ENCODE peak calls at places on chromosome 5, in seven cellular contexts. Q is GM23338, L is endothelial cell of umbilical vein, S is HCT116, W is GM12878, Y is K562, R is HepG2. T is an unnamed sample. For H3K36me3, the result is how much of the 10 kb centered on the place peaks cover.

GRCh38 chr5:68711311-68712200 is 382.3 kb upstream of the SLC30A5 start:
- DNase-seq in S (no peak), Y (no peak), L (no peak), Q (no peak), W (peak), R (no peak), T (no peak)

GRCh38 chr5:6766558-6767191 is 53.4 kb downstream of the TENT4A start:
- DNase-seq in Y (no peak), W (no peak), Q (no peak), L (peak), R (no peak), S (peak), T (no peak)

GRCh38 chr5:177412603-177413233 is 3.4 kb upstream of the F12 start:
- DNase-seq in Y (no peak), Q (no peak), L (no peak), W (peak), S (no peak), R (no peak), T (no peak)

GRCh38 chr5:43889238-43889637 is 286.3 kb downstream of the NNT start:
- DNase-seq in Y (no peak), Q (no peak), S (no peak), W (no peak), R (no peak), L (no peak), T (no peak)

GRCh38 chr5:113985505-113985904 is 376.4 kb upstream of the KCNN2 start:
- DNase-seq in R (no peak), Q (no peak), W (no peak), S (no peak), L (no peak), Y (no peak), T (no peak)

GRCh38 chr5:173735691-173736090 is 119.2 kb upstream of the BOD1 start:
- DNase-seq in S (no peak), R (no peak), Q (no peak), L (no peak), W (no peak), Y (no peak), T (no peak)

GRCh38 chr5:145246961-145247744 is 588.0 kb downstream of the PRELID2 start:
- DNase-seq in S (no peak), Y (no peak), W (no peak), L (no peak), R (no peak), Q (no peak), T (no peak)

GRCh38 chr5:110043025-110043424 is 353.3 kb downstream of the MAN2A1 start:
- DNase-seq in W (no peak), L (no peak), Q (no peak), Y (no peak), R (no peak), S (no peak), T (no peak)

GRCh38 chr5:5558102-5558501 is 135.6 kb downstream of the ICE1 start:
- DNase-seq in L (no peak), R (no peak), W (no peak), Y (no peak), Q (no peak), S (no peak), T (no peak)

GRCh38 chr5:54844905-54845566 is 140.4 kb downstream of the ESM1 start:
- DNase-seq in R (peak), L (peak), Q (peak), S (peak), Y (no peak), W (peak), T (peak)

GRCh38 chr5:64506567-64507321 is 929 bp downstream of the RGS7BP start:
- DNase-seq in W (no peak), Q (peak), R (no peak), S (no peak), L (no peak), Y (no peak), T (no peak)

GRCh38 chr5:109253262-109253661 is 156.5 kb downstream of the PJA2 start:
- DNase-seq in R (no peak), Q (no peak), S (no peak), W (no peak), L (no peak), Y (no peak), T (no peak)

GRCh38 chr5:129094924-129095797 is 612 bp downstream of the ISOC1 start:
- DNase-seq in R (peak), W (peak), L (peak), S (no peak), Y (peak), Q (peak), T (no peak)

GRCh38 chr5:10555134-10555733 is 8.6 kb upstream of the ANKRD33B start:
- DNase-seq in Q (no peak), S (no peak), R (no peak), W (no peak), L (peak), Y (no peak), T (peak)

GRCh38 chr5:59367791-59368394 is 525.6 kb downstream of the PDE4D start:
- DNase-seq in L (peak), Q (peak), W (no peak), R (peak), S (peak), Y (no peak), T (peak)

GRCh38 chr5:90399251-90399650 is 10.3 kb downstream of the CETN3 start:
- DNase-seq in W (no peak), L (no peak), S (no peak), Q (no peak), R (no peak), Y (no peak), T (no peak)

GRCh38 chr5:34598177-34598794 is 57.8 kb upstream of the RAI14 start:
- DNase-seq in S (peak), Q (no peak), L (peak), R (no peak), Y (no peak), W (no peak), T (no peak)

GRCh38 chr5:139700711-139701693 is 52.9 kb downstream of the CXXC5 start:
- DNase-seq in Q (peak), Y (peak), L (no peak), W (no peak), S (no peak), R (peak), T (no peak)

GRCh38 chr5:169695025-169695625 is 58.0 kb downstream of the DOCK2 start:
- DNase-seq in R (no peak), L (no peak), S (no peak), Q (no peak), Y (no peak), W (no peak), T (no peak)

GRCh38 chr5:8683528-8683927 is 814.6 kb downstream of the MTRR start:
- DNase-seq in Q (no peak), Y (no peak), L (no peak), S (no peak), R (no peak), W (no peak), T (no peak)

GRCh38 chr5:73388371-73388684 is 60.2 kb downstream of the FOXD1 start:
- DNase-seq in W (no peak), S (no peak), L (no peak), Y (no peak), Q (no peak), R (no peak), T (no peak)

GRCh38 chr5:154321546-154321945 is 124.3 kb upstream of the SAP30L start:
- DNase-seq in Y (no peak), S (no peak), W (no peak), R (no peak), Q (no peak), L (no peak), T (no peak)

GRCh38 chr5:1568201-1568979 is 44.6 kb upstream of the LPCAT1 start:
- DNase-seq in W (no peak), R (peak), Y (no peak), L (peak), S (no peak), Q (no peak), T (no peak)

GRCh38 chr5:125410501-125411162 is 664.2 kb upstream of the ZNF608 start:
- DNase-seq in R (no peak), S (no peak), L (peak), Q (no peak), W (no peak), Y (no peak), T (no peak)

GRCh38 chr5:169411789-169412425 is 111.0 kb upstream of the SLIT3 start:
- DNase-seq in Q (no peak), S (no peak), R (no peak), Y (no peak), W (no peak), L (no peak), T (no peak)

GRCh38 chr5:138336952-138337684 is 948 bp upstream of the FAM53C start:
- DNase-seq in S (peak), Q (peak), W (no peak), L (no peak), R (no peak), Y (peak), T (no peak)

GRCh38 chr5:111697881-111698757 is 58.9 kb downstream of the NREP start:
- DNase-seq in R (no peak), W (no peak), Y (no peak), L (peak), Q (peak), S (no peak), T (no peak)

GRCh38 chr5:167489202-167489601 is 802.2 kb upstream of the WWC1 start:
- DNase-seq in Q (no peak), W (no peak), S (no peak), Y (no peak), L (no peak), R (no peak), T (no peak)

GRCh38 chr5:36346891-36347290 is 45.2 kb upstream of the RANBP3L start:
- DNase-seq in W (no peak), S (no peak), R (no peak), L (no peak), Y (no peak), Q (no peak), T (no peak)

GRCh38 chr5:6496207-6496584 is 47.5 kb downstream of the UBE2QL1 start:
- DNase-seq in W (peak), L (no peak), S (no peak), R (no peak), Y (no peak), Q (no peak), T (no peak)

GRCh38 chr5:173864126-173865075 is 23.7 kb upstream of the CPEB4 start:
- DNase-seq in W (no peak), Q (no peak), R (peak), S (no peak), L (no peak), Y (no peak), T (no peak)

GRCh38 chr5:81006955-81007636 is 46.9 kb downstream of the RASGRF2 start:
- DNase-seq in Y (no peak), W (no peak), S (no peak), R (no peak), L (no peak), Q (no peak), T (no peak)

GRCh38 chr5:140025736-140026135 is 17.4 kb downstream of the NRG2 start:
- DNase-seq in Y (no peak), L (no peak), S (no peak), R (no peak), W (no peak), Q (no peak), T (no peak)

GRCh38 chr5:170069512-170069911 is 36.2 kb upstream of the FOXI1 start:
- DNase-seq in R (no peak), W (no peak), Q (no peak), S (no peak), L (no peak), Y (no peak), T (no peak)

GRCh38 chr5:76766746-76767145 is 50.8 kb downstream of the F2R start:
- DNase-seq in R (no peak), Y (no peak), S (peak), W (no peak), Q (no peak), L (peak), T (no peak)

DNA sequence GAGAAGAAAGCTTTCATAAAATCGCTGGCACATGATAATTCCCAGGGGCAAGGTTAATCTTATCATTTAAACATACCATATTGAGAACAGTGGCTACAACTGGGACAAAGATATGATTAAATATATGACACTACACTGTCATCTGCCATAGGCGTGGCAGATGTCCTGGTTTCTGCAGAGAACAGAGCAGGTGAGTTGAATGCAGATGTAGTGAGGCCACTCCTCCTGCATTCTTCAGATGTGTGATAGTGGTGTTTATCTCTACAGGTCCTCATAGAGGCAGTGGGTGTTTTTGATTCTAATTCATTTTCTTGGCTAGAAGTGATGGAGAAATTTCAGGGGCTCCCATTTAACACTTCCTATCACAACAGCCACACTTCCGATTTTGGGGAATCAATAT is 237.0 kb upstream of the CDH9 start:
- DNase-seq in L (no peak), Y (no peak), W (no peak), Q (peak), R (no peak), S (no peak), T (no peak)
- TF ChIP-seq POLR2AphosphoS5 in L (no peak), Y (no peak), W (no peak), Q (no peak), R (no peak), S (no peak), T (no peak)

DNA sequence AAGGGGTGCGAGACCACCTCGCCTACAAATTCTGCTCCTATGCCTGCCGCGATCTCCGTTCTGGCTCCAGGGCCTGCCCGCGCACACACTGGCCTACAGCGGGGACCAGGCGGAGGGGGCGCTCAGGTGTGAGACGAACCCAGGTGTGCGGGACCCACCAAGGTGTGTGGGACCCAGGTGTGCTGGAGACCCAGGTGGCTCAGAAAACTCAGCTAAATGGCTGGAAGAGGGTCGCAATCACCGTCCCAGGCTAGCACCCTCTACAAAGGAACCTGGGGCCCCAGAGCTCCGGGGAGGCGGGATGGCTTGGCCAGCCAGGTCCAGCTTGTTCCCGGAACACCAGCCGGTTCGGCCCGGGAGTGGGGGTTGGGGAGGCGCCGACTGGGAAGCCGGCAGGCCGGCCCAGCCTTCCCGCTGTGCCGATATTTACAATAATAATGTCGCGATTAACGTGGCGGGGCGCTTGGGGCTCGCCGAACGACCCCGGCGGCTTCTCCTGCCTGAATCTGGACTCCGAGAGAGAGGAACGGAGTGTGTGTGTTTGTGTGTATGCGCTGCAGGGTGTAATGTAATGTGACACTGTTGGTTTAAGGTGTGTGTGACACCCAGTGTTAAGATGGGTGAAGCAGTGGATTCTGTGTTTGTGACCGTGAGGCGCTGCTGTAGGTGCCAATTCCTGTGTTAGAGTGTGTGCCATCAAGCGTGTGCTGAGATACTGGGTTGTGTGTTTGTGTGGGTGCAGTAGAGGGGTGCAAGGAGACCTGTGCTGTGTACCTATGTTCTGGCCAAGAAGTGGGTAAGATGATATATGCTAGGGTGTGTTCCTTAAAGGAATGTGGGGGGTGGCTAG is 1.4 kb downstream of the PCDH1 start:
- DNase-seq in Y (no peak), S (no peak), R (no peak), Q (peak), L (peak), W (no peak), T (no peak)
- TF ChIP-seq EZH2 in Y (peak), S (no peak), R (no peak), Q (no peak), L (no peak), W (peak), T (peak)

DNA sequence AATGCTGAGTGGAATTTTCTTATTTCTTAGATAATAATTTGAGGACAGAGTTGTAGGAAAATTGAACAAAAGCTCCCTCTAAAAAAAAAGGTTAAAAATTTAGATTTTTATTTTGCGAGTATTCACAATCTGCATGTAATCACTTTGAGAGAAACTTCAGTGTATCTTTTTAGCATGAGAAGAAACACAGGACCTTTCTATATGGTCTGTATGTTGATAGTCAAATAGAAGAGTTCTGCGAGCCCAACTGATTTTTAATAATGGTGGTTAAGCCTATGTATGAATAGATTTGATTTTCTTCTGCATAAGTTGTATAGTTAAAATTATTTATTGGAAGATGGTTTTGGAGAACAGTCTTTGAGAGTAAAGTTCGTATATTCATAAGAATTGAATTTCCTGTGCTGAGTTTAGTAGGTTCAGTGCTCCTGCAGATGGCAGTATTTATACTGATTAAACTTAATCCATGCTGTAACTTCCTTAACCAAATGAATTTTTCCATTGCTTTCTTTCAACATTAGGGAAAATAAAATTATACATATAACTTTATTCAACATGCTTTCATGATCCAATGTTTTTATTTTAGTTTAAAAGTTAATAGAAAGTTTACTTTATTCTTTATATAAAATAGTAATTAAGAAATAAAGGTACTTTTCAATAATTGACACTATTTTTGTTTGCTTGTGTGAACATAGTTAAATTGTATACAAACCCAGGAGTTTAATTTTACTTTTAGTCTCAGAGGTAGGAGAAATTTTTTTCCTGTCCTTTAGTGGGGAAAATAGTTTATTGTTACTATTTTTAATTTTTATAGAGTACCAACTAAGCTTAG is 19.6 kb downstream of the TCERG1 start:
- DNase-seq in R (no peak), Q (peak), S (no peak), W (no peak), L (peak), Y (no peak), T (no peak)
- H3K36me3 ChIP-seq in R (half or more), Q (half or more), S (half or more), W (under half), L (under half), Y (half or more), T (half or more)

DNA sequence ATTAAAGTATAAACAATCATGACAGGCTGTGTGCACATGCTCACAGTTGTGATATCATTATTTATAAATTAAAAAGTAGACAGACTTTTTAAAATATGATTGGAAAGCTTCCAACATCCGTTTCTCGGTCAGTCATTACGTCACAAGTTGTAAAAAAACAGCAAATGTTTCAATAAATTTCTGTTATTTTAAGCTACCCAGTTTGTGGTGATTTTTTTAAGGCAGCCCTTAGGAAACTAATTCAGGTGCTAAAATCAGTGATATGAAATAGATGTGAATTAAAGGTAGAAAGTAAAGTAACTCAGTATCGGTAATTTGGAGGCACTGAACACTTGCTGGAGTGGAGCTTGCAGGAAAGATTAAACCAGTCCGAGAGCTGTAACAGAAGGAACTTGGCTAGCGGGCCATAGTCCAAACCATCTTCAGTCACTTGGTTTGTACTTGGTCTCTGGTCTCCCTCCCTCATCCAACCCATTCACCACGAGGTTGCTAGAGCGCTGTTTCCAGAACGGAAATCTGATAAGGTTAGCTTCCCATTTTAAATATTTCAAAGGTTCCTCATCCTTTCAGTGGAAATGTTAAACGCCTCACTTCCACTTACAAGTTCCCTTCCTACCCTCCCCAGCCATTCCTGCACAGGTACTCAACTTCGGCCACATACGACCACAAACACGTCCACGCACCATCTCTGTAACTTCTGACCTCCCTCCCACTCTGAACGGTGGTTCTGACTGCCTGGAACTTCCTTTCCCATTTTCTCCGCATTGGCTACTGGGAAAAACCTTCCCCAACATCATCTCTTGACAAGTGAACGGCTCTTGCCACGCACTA is 929 bp downstream of the CCNH start:
- DNase-seq in W (no peak), L (peak), S (peak), Y (peak), R (peak), Q (peak), T (no peak)
- TF ChIP-seq POLR2AphosphoS5 in W (no peak), L (peak), S (no peak), Y (no peak), R (no peak), Q (no peak), T (no peak)

GRCh38 chr5:56612353-56612752 is 203.0 kb upstream of the MAP3K1 start:
- DNase-seq in S (no peak), L (no peak), Q (no peak), R (no peak), W (no peak), Y (no peak), T (no peak)

GRCh38 chr5:56617998-56618397 is 197.4 kb upstream of the MAP3K1 start:
- DNase-seq in S (no peak), Y (no peak), Q (no peak), L (no peak), R (no peak), W (no peak), T (no peak)

GRCh38 chr5:56612759-56613158 is 202.6 kb upstream of the MAP3K1 start:
- DNase-seq in S (no peak), R (no peak), Y (no peak), Q (no peak), W (no peak), L (no peak), T (no peak)

GRCh38 chr5:56615750-56616149 is 199.6 kb upstream of the MAP3K1 start:
- DNase-seq in L (peak), Q (no peak), R (no peak), S (no peak), W (no peak), Y (no peak), T (no peak)

GRCh38 chr5:56616454-56617160 is 198.7 kb upstream of the MAP3K1 start:
- DNase-seq in W (no peak), S (no peak), Q (no peak), L (peak), R (no peak), Y (no peak), T (no peak)
- TF ChIP-seq EZH2 in W (no peak), S (no peak), Q (no peak), L (no peak), R (no peak), Y (no peak), T (no peak)